ENCODE peak calls at places on chromosomes 4 and X, in five cellular contexts. One of them, this sample, is unnamed. For H3K4me1, the result is how much of the 10 kb centered on the place peaks cover.

GRCh38 chrX:124573458-124573857 is 227.1 kb downstream of the SH2D1A start:
- DNase-seq in transverse colon: no peak
- DNase-seq in neural progenitor cell: no peak
- DNase-seq in astrocyte: no peak
- DNase-seq in Caco-2: no peak
- DNase-seq in this sample: no peak

GRCh38 chr4:111228396-111228795 is 605.5 kb upstream of the PITX2 start:
- DNase-seq in transverse colon: no peak
- DNase-seq in neural progenitor cell: no peak
- DNase-seq in astrocyte: peak
- DNase-seq in Caco-2: no peak
- DNase-seq in this sample: no peak

GRCh38 chrX:121256653-121257052 is 209.2 kb downstream of the GLUD2 start:
- DNase-seq in transverse colon: no peak
- DNase-seq in neural progenitor cell: no peak
- DNase-seq in astrocyte: peak
- DNase-seq in Caco-2: no peak
- DNase-seq in this sample: peak

GRCh38 chrX:100995469-100995868 is 26.0 kb downstream of the ARL13A start:
- DNase-seq in transverse colon: no peak
- DNase-seq in neural progenitor cell: no peak
- DNase-seq in astrocyte: peak
- DNase-seq in Caco-2: no peak
- DNase-seq in this sample: no peak

GRCh38 chrX:47446431-47446830 is 36.6 kb downstream of the ZNF41 start:
- DNase-seq in transverse colon: no peak
- DNase-seq in neural progenitor cell: no peak
- DNase-seq in astrocyte: no peak
- DNase-seq in Caco-2: no peak
- DNase-seq in this sample: no peak

GRCh38 chrX:7117587-7117986 is 29.9 kb upstream of the STS start:
- DNase-seq in transverse colon: no peak
- DNase-seq in neural progenitor cell: no peak
- DNase-seq in astrocyte: no peak
- DNase-seq in Caco-2: no peak
- DNase-seq in this sample: no peak

GRCh38 chr4:117267317-117267716 is 181.9 kb upstream of the TRAM1L1 start:
- DNase-seq in transverse colon: no peak
- DNase-seq in neural progenitor cell: no peak
- DNase-seq in astrocyte: no peak
- DNase-seq in Caco-2: no peak
- DNase-seq in this sample: no peak

GRCh38 chrX:46683023-46683422 is 75.9 kb downstream of the SLC9A7 start:
- DNase-seq in transverse colon: no peak
- DNase-seq in neural progenitor cell: no peak
- DNase-seq in astrocyte: peak
- DNase-seq in Caco-2: no peak
- DNase-seq in this sample: no peak

GRCh38 chrX:109299091-109299490 is 182.8 kb downstream of the GUCY2F start:
- DNase-seq in transverse colon: no peak
- DNase-seq in neural progenitor cell: peak
- DNase-seq in astrocyte: no peak
- DNase-seq in Caco-2: no peak
- DNase-seq in this sample: no peak

GRCh38 chr4:101346312-101346561 is 1.1 kb downstream of the PPP3CA start:
- DNase-seq in transverse colon: no peak
- DNase-seq in neural progenitor cell: no peak
- DNase-seq in astrocyte: no peak
- DNase-seq in Caco-2: no peak
- DNase-seq in this sample: peak

GRCh38 chr4:48602222-48602621 is 112.2 kb downstream of the ZAR1 start:
- DNase-seq in transverse colon: no peak
- DNase-seq in neural progenitor cell: no peak
- DNase-seq in astrocyte: peak
- DNase-seq in Caco-2: no peak
- DNase-seq in this sample: no peak

GRCh38 chr4:48604527-48604926 is 114.5 kb downstream of the ZAR1 start:
- DNase-seq in transverse colon: peak
- DNase-seq in neural progenitor cell: no peak
- DNase-seq in astrocyte: no peak
- DNase-seq in Caco-2: no peak
- DNase-seq in this sample: no peak

GRCh38 chr4:48602763-48603162 is 112.7 kb downstream of the ZAR1 start:
- DNase-seq in transverse colon: no peak
- DNase-seq in neural progenitor cell: no peak
- DNase-seq in astrocyte: peak
- DNase-seq in Caco-2: no peak
- DNase-seq in this sample: no peak

GRCh38 chr4:48604041-48604440 is 114.0 kb downstream of the ZAR1 start:
- DNase-seq in transverse colon: no peak
- DNase-seq in neural progenitor cell: no peak
- DNase-seq in astrocyte: no peak
- DNase-seq in Caco-2: no peak
- DNase-seq in this sample: no peak

DNA sequence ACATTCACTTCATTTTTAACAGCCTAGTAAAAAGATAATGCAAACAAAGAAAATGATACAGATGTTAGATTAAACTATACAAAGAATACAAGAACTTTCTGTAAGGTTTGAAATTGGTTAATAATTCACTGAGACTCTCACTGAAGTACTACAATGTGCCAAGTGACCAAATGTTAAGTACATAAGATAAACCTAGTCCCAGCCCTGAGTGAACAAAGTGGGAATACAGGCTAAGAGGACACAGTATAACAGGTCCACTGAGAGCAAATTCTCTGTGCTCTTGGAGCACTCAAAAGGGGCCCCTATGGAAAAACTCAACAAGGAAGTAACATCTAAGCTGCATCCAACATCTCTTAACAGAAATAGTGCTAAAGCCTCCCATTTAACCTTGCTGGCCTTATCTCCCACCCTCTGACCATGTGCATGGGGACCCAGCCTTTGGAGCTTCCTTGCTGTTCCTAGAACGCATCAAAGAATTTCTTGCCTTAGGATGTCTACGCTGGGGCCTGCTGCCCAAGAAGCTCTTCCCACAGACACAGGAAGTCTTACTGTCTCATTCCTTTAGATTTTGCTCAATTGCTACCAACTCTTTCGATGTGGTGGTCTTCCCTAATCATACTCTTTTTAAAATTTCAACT is 113.4 kb downstream of the ZAR1 start:
- DNase-seq in transverse colon: no peak
- DNase-seq in neural progenitor cell: no peak
- DNase-seq in astrocyte: no peak
- DNase-seq in Caco-2: no peak
- DNase-seq in this sample: no peak
- H3K4me1 ChIP-seq in transverse colon: half or more
- H3K4me1 ChIP-seq in neural progenitor cell: under half
- H3K4me1 ChIP-seq in astrocyte: under half
- H3K4me1 ChIP-seq in Caco-2: under half
- H3K4me1 ChIP-seq in this sample: under half

GRCh38 chr4:139823345-139823744 is 157.7 kb downstream of the MGST2 start:
- DNase-seq in transverse colon: no peak
- DNase-seq in neural progenitor cell: no peak
- DNase-seq in astrocyte: no peak
- DNase-seq in Caco-2: no peak
- DNase-seq in this sample: no peak

GRCh38 chr4:139823746-139824145 is 158.1 kb downstream of the MGST2 start:
- DNase-seq in transverse colon: no peak
- DNase-seq in neural progenitor cell: no peak
- DNase-seq in astrocyte: no peak
- DNase-seq in Caco-2: no peak
- DNase-seq in this sample: no peak

GRCh38 chr4:139825523-139826014 is 159.9 kb downstream of the MGST2 start:
- DNase-seq in transverse colon: no peak
- DNase-seq in neural progenitor cell: peak
- DNase-seq in astrocyte: no peak
- DNase-seq in Caco-2: no peak
- DNase-seq in this sample: no peak

GRCh38 chr4:139824882-139825522 is 159.4 kb downstream of the MGST2 start:
- DNase-seq in transverse colon: no peak
- DNase-seq in neural progenitor cell: peak
- DNase-seq in astrocyte: no peak
- DNase-seq in Caco-2: no peak
- DNase-seq in this sample: no peak

DNA sequence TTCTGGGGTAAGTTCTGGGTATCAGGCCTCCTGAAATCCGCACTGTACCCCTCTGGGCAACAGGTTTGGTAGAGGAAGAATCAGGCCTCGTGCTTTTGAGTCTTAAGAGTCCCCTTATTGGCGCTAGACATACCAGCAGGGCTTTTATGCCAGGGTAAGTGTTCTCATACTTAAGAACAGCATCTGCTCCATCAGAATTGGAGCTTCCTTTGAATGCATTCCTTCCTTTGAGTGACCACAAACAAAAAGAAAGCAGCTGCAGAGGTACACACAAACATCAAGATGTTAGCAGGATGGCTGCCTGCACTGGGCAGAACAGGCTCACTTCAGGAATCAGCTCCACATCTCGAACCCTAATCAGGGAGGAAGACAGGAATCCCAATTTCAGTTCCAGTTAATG is 156.8 kb downstream of the MGST2 start:
- DNase-seq in transverse colon: no peak
- DNase-seq in neural progenitor cell: peak
- DNase-seq in astrocyte: no peak
- DNase-seq in Caco-2: no peak
- DNase-seq in this sample: no peak
- H3K4me1 ChIP-seq in transverse colon: under half
- H3K4me1 ChIP-seq in neural progenitor cell: half or more
- H3K4me1 ChIP-seq in astrocyte: under half
- H3K4me1 ChIP-seq in Caco-2: under half
- H3K4me1 ChIP-seq in this sample: under half

GRCh38 chr4:24923550-24923949 is 10.7 kb upstream of the CCDC149 start:
- DNase-seq in transverse colon: no peak
- DNase-seq in neural progenitor cell: no peak
- DNase-seq in astrocyte: no peak
- DNase-seq in Caco-2: no peak
- DNase-seq in this sample: no peak
- H3K4me1 ChIP-seq in transverse colon: under half
- H3K4me1 ChIP-seq in neural progenitor cell: under half
- H3K4me1 ChIP-seq in astrocyte: under half
- H3K4me1 ChIP-seq in Caco-2: under half
- H3K4me1 ChIP-seq in this sample: under half

GRCh38 chr4:38870098-38870850 is 2.7 kb downstream of the FAM114A1 start:
- DNase-seq in transverse colon: no peak
- DNase-seq in neural progenitor cell: no peak
- DNase-seq in astrocyte: no peak
- DNase-seq in Caco-2: no peak
- DNase-seq in this sample: peak

GRCh38 chr4:38871593-38871992 is 4.0 kb downstream of the FAM114A1 start:
- DNase-seq in transverse colon: no peak
- DNase-seq in neural progenitor cell: no peak
- DNase-seq in astrocyte: no peak
- DNase-seq in Caco-2: no peak
- DNase-seq in this sample: no peak

GRCh38 chr4:38876636-38877035 is 9.0 kb downstream of the FAM114A1 start:
- DNase-seq in transverse colon: no peak
- DNase-seq in neural progenitor cell: no peak
- DNase-seq in astrocyte: peak
- DNase-seq in Caco-2: no peak
- DNase-seq in this sample: no peak

GRCh38 chr4:38872620-38873019 is 5.0 kb downstream of the FAM114A1 start:
- DNase-seq in transverse colon: peak
- DNase-seq in neural progenitor cell: no peak
- DNase-seq in astrocyte: peak
- DNase-seq in Caco-2: no peak
- DNase-seq in this sample: no peak

DNA sequence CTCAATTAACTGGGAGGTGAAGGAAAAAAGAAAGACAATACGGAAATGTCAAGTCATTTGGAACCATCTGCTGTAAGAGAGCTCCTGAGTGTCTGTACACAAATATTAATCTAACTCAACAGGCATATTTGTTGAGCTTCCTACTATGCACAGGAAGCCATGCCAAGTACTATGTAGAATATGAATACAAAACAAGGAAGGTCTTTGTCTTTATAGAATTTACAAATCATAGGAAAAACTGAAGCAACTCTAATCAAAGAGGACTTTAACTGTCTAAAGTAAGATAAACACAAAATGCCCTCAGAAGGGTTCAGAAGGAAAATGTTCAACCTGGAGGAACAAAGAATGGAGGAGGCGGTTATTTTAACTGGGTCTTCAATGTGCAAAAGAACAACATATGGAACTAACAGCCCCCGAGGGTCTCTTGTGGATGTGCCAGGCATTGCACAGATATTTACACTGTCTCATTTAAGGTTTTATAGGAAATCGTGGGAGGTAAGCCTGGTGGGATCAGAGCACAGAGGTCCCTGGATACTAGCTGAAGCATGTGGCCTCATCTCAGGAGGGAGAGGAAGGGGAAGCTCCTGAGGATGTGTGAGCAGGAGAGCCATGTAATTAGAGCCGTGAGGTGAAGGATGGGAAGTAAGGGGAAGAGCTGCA is 5.8 kb downstream of the FAM114A1 start:
- DNase-seq in transverse colon: no peak
- DNase-seq in neural progenitor cell: no peak
- DNase-seq in astrocyte: no peak
- DNase-seq in Caco-2: no peak
- DNase-seq in this sample: no peak
- H3K4me1 ChIP-seq in transverse colon: half or more
- H3K4me1 ChIP-seq in neural progenitor cell: under half
- H3K4me1 ChIP-seq in astrocyte: under half
- H3K4me1 ChIP-seq in Caco-2: under half
- H3K4me1 ChIP-seq in this sample: under half

GRCh38 chr4:159545556-159545955 is 442.7 kb downstream of the RAPGEF2 start:
- DNase-seq in transverse colon: no peak
- DNase-seq in neural progenitor cell: no peak
- DNase-seq in astrocyte: no peak
- DNase-seq in Caco-2: no peak
- DNase-seq in this sample: no peak
- H3K4me1 ChIP-seq in transverse colon: under half
- H3K4me1 ChIP-seq in neural progenitor cell: under half
- H3K4me1 ChIP-seq in astrocyte: under half
- H3K4me1 ChIP-seq in Caco-2: under half
- H3K4me1 ChIP-seq in this sample: under half

GRCh38 chr4:87002682-87003043 is 67.9 kb downstream of the AFF1 start:
- DNase-seq in transverse colon: no peak
- DNase-seq in neural progenitor cell: peak
- DNase-seq in astrocyte: no peak
- DNase-seq in Caco-2: no peak
- DNase-seq in this sample: no peak
- H3K4me1 ChIP-seq in transverse colon: under half
- H3K4me1 ChIP-seq in neural progenitor cell: half or more
- H3K4me1 ChIP-seq in astrocyte: under half
- H3K4me1 ChIP-seq in Caco-2: under half
- H3K4me1 ChIP-seq in this sample: under half

DNA sequence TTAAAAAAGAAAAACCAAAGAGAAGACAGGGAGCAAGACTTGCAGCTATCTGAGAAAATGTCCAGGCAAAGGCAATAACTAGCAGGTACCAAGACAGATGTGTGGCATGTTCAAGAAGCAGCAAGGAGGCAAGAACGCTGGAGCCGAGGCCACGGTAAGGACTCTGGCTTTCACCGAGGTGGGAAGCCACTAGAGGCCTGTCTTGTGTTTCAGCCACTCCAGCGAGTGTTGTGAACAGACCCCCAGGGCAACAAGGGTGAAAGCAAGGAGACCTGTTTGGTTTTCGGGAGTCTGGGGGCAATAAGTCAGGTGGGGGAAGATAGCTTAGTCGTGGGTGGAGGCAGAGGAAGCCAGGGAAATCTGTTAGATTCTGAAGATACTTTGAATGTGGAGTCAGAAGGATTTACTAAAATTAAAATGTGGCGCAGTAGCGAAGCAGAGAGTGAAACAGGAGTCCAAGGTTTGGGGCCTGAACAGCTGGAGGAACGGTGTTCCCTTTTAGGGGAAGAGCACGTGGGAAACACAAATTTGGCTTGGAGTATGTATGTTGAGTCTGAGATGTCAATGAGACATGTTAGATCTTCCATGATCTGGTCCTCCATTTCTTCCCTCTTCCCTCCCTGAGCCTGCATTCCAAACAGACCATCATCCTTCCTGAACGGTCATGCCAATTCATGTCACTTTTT is 3.1 kb downstream of the WDR1 start:
- DNase-seq in transverse colon: no peak
- DNase-seq in neural progenitor cell: no peak
- DNase-seq in astrocyte: no peak
- DNase-seq in Caco-2: no peak
- DNase-seq in this sample: no peak
- H3K4me1 ChIP-seq in transverse colon: half or more
- H3K4me1 ChIP-seq in neural progenitor cell: under half
- H3K4me1 ChIP-seq in astrocyte: half or more
- H3K4me1 ChIP-seq in Caco-2: under half
- H3K4me1 ChIP-seq in this sample: under half